ENCODE peak calls at places on chromosome 12, in ten cellular contexts. T is GM20000, V is tibial artery, M is AG09319, Y is HepG2, H is endothelial cell of umbilical vein, O is cardiac muscle cell, J is RWPE1, P is H9, Q is GM12864. S is an unnamed sample.

GRCh38 chr12:123427036-123427769 is 9.3 kb downstream of the RILPL2 start:
- DNase-seq in T (peak), V (no peak), M (no peak), Y (no peak), H (no peak), O (no peak), J (no peak), P (no peak), Q (peak), S (no peak)

GRCh38 chr12:88052686-88053085 is 23.5 kb upstream of the C12orf50 start:
- DNase-seq in T (no peak), V (no peak), M (no peak), Y (peak), H (peak), O (peak), J (no peak), P (peak), Q (no peak), S (no peak)

GRCh38 chr12:67025543-67026114 is 243.5 kb upstream of the CAND1 start:
- DNase-seq in T (peak), V (no peak), M (no peak), Y (peak), H (peak), O (peak), J (peak), P (peak), Q (peak), S (no peak)

GRCh38 chr12:12892670-12893290 is 1.4 kb downstream of the GPRC5A start:
- DNase-seq in T (no peak), V (peak), M (no peak), Y (no peak), H (no peak), O (no peak), J (no peak), P (no peak), Q (no peak), S (no peak)

GRCh38 chr12:120010661-120011230 is 21.7 kb downstream of the BICDL1 start:
- DNase-seq in T (no peak), V (no peak), M (no peak), Y (no peak), H (no peak), O (no peak), J (no peak), P (no peak), Q (no peak), S (no peak)

GRCh38 chr12:59322473-59322872 is 273.4 kb upstream of the SLC16A7 start:
- DNase-seq in T (no peak), V (no peak), M (no peak), Y (no peak), H (no peak), O (no peak), J (no peak), P (peak), Q (no peak), S (no peak)

GRCh38 chr12:113798552-113798951 is 167.6 kb downstream of the RBM19 start:
- DNase-seq in T (no peak), V (peak), M (no peak), Y (no peak), H (no peak), O (no peak), J (no peak), P (peak), Q (no peak), S (no peak)

GRCh38 chr12:130382818-130383217 is 45.1 kb downstream of the PIWIL1 start:
- DNase-seq in T (no peak), V (no peak), M (no peak), Y (no peak), H (no peak), O (no peak), J (no peak), P (no peak), Q (no peak), S (no peak)

GRCh38 chr12:108356902-108357806 is 18.0 kb upstream of the CMKLR1 start:
- DNase-seq in T (no peak), V (peak), M (no peak), Y (no peak), H (no peak), O (no peak), J (no peak), P (no peak), Q (no peak), S (no peak)

GRCh38 chr12:124347805-124348658 is 53.1 kb downstream of the RFLNA start:
- DNase-seq in T (no peak), V (no peak), M (no peak), Y (peak), H (no peak), O (no peak), J (no peak), P (no peak), Q (no peak), S (no peak)

GRCh38 chr12:19922687-19923086 is 445.6 kb upstream of the PDE3A start:
- DNase-seq in T (no peak), V (no peak), M (no peak), Y (no peak), H (no peak), O (no peak), J (no peak), P (no peak), Q (no peak), S (no peak)

GRCh38 chr12:107512391-107512790 is 173.2 kb upstream of the PWP1 start:
- DNase-seq in T (no peak), V (no peak), M (no peak), Y (no peak), H (no peak), O (no peak), J (no peak), P (no peak), Q (no peak), S (no peak)

GRCh38 chr12:100717733-100718067 is 76.9 kb upstream of the ANO4 start:
- DNase-seq in T (no peak), V (no peak), M (no peak), Y (no peak), H (no peak), O (peak), J (no peak), P (no peak), Q (no peak), S (no peak)

GRCh38 chr12:132847363-132848356 is 19.0 kb upstream of the GOLGA3 start:
- DNase-seq in T (no peak), V (no peak), M (no peak), Y (no peak), H (no peak), O (no peak), J (no peak), P (peak), Q (no peak), S (no peak)

GRCh38 chr12:58249610-58250009 is 308.2 kb downstream of the ATP23 start:
- DNase-seq in T (no peak), V (no peak), M (no peak), Y (no peak), H (peak), O (peak), J (no peak), P (no peak), Q (no peak), S (no peak)

GRCh38 chr12:22866406-22866805 is 241.4 kb downstream of the ETNK1 start:
- DNase-seq in T (no peak), V (no peak), M (no peak), Y (no peak), H (no peak), O (no peak), J (no peak), P (no peak), Q (no peak), S (no peak)

GRCh38 chr12:41333988-41334387 is 145.9 kb downstream of the PDZRN4 start:
- DNase-seq in T (no peak), V (no peak), M (no peak), Y (no peak), H (no peak), O (no peak), J (no peak), P (no peak), Q (no peak), S (no peak)

GRCh38 chr12:68403296-68403695 is 71.1 kb upstream of the MDM1 start:
- DNase-seq in T (no peak), V (no peak), M (no peak), Y (no peak), H (no peak), O (no peak), J (no peak), P (no peak), Q (no peak), S (no peak)

GRCh38 chr12:57171668-57172067 is 24.2 kb upstream of the LRP1-AS start:
- DNase-seq in T (no peak), V (no peak), M (no peak), Y (no peak), H (no peak), O (no peak), J (no peak), P (no peak), Q (no peak), S (no peak)

GRCh38 chr12:52147367-52147972 is 44.3 kb downstream of the KRT80 start:
- DNase-seq in T (no peak), V (peak), M (peak), Y (peak), H (peak), O (no peak), J (peak), P (peak), Q (no peak), S (peak)

GRCh38 chr12:68454855-68455254 is 122.7 kb upstream of the MDM1 start:
- DNase-seq in T (no peak), V (no peak), M (no peak), Y (no peak), H (peak), O (no peak), J (no peak), P (no peak), Q (no peak), S (no peak)

GRCh38 chr12:92331383-92331782 is 185.7 kb upstream of the BTG1 start:
- DNase-seq in T (no peak), V (no peak), M (no peak), Y (no peak), H (peak), O (no peak), J (no peak), P (no peak), Q (no peak), S (no peak)

GRCh38 chr12:111434680-111435338 is 29.1 kb downstream of the SH2B3 start:
- DNase-seq in T (peak), V (no peak), M (no peak), Y (no peak), H (peak), O (no peak), J (no peak), P (no peak), Q (peak), S (no peak)

GRCh38 chr12:129902371-129903091 is 1.3 kb downstream of the TMEM132D start:
- DNase-seq in T (no peak), V (no peak), M (no peak), Y (no peak), H (no peak), O (no peak), J (no peak), P (peak), Q (no peak), S (no peak)

GRCh38 chr12:100574262-100575074 is 984 bp downstream of the GAS2L3 start:
- DNase-seq in T (no peak), V (no peak), M (no peak), Y (no peak), H (no peak), O (peak), J (peak), P (peak), Q (no peak), S (no peak)

GRCh38 chr12:84079621-84080020 is 833.0 kb downstream of the SLC6A15 start:
- DNase-seq in T (no peak), V (no peak), M (no peak), Y (no peak), H (no peak), O (no peak), J (no peak), P (no peak), Q (no peak), S (no peak)

GRCh38 chr12:25135531-25136154 is 59.3 kb downstream of the DNAI7 start:
- DNase-seq in T (no peak), V (no peak), M (no peak), Y (peak), H (no peak), O (no peak), J (peak), P (peak), Q (no peak), S (no peak)

GRCh38 chr12:2294651-2295475 is 242.1 kb downstream of the CACNA1C start:
- DNase-seq in T (no peak), V (peak), M (peak), Y (no peak), H (no peak), O (no peak), J (no peak), P (peak), Q (no peak), S (peak)

GRCh38 chr12:2290516-2291065 is 237.8 kb downstream of the CACNA1C start:
- DNase-seq in T (no peak), V (no peak), M (no peak), Y (no peak), H (no peak), O (no peak), J (no peak), P (no peak), Q (no peak), S (no peak)

GRCh38 chr12:2291182-2291832 is 238.5 kb downstream of the CACNA1C start:
- DNase-seq in T (peak), V (no peak), M (no peak), Y (peak), H (peak), O (peak), J (peak), P (peak), Q (peak), S (no peak)

GRCh38 chr12:2291947-2292346 is 239.2 kb downstream of the CACNA1C start:
- DNase-seq in T (no peak), V (no peak), M (no peak), Y (no peak), H (no peak), O (peak), J (no peak), P (no peak), Q (no peak), S (no peak)

DNA sequence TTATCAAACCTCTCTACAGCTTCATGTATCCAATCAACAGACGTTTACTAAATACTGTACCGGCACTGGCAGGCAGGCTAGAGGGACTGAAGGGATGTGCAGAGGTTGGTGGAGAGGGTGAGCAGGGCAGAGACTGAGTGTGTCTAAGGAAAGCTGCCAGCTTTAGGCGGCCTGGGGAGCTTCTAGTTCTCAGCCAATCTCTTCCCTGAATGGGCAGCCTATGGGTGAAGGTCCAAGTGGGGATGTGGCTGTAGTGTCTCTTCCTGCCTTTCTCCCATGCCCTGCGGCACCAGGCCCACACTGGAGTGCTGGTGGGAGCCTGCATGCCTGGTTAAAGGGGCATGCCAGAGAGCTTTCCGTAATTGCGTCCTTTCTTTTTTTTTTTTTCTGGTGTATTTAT is 239.8 kb downstream of the CACNA1C start:
- DNase-seq in T (no peak), V (no peak), M (no peak), Y (no peak), H (no peak), O (no peak), J (no peak), P (no peak), Q (no peak), S (no peak)
- TF ChIP-seq CTCF in T (no peak), V (no peak), M (no peak), Y (no peak), H (no peak), O (no peak), J (no peak), P (no peak), Q (no peak), S (no peak)

GRCh38 chr12:104177663-104178501 is 37.7 kb upstream of the TXNRD1 start:
- DNase-seq in T (no peak), V (peak), M (peak), Y (peak), H (peak), O (no peak), J (peak), P (no peak), Q (no peak), S (peak)
- TF ChIP-seq CTCF in T (no peak), V (no peak), M (peak), Y (peak), H (peak), O (peak), J (peak), P (no peak), Q (no peak), S (no peak)

GRCh38 chr12:26564391-26564790 is 268.6 kb downstream of the ITPR2 start:
- DNase-seq in T (no peak), V (no peak), M (no peak), Y (no peak), H (peak), O (no peak), J (no peak), P (no peak), Q (no peak), S (no peak)

GRCh38 chr12:26563555-26563954 is 269.4 kb downstream of the ITPR2 start:
- DNase-seq in T (no peak), V (no peak), M (no peak), Y (no peak), H (peak), O (no peak), J (no peak), P (no peak), Q (no peak), S (no peak)

GRCh38 chr12:26566186-26566585 is 266.8 kb downstream of the ITPR2 start:
- DNase-seq in T (no peak), V (no peak), M (no peak), Y (no peak), H (no peak), O (no peak), J (no peak), P (no peak), Q (no peak), S (no peak)

GRCh38 chr12:26567126-26567525 is 265.9 kb downstream of the ITPR2 start:
- DNase-seq in T (no peak), V (no peak), M (no peak), Y (no peak), H (no peak), O (no peak), J (no peak), P (no peak), Q (no peak), S (no peak)

GRCh38 chr12:26566670-26567069 is 266.3 kb downstream of the ITPR2 start:
- DNase-seq in T (no peak), V (no peak), M (peak), Y (no peak), H (no peak), O (no peak), J (no peak), P (no peak), Q (no peak), S (no peak)
- TF ChIP-seq CTCF in T (no peak), V (no peak), M (no peak), Y (no peak), H (no peak), O (no peak), J (no peak), P (no peak), Q (no peak), S (no peak)

DNA sequence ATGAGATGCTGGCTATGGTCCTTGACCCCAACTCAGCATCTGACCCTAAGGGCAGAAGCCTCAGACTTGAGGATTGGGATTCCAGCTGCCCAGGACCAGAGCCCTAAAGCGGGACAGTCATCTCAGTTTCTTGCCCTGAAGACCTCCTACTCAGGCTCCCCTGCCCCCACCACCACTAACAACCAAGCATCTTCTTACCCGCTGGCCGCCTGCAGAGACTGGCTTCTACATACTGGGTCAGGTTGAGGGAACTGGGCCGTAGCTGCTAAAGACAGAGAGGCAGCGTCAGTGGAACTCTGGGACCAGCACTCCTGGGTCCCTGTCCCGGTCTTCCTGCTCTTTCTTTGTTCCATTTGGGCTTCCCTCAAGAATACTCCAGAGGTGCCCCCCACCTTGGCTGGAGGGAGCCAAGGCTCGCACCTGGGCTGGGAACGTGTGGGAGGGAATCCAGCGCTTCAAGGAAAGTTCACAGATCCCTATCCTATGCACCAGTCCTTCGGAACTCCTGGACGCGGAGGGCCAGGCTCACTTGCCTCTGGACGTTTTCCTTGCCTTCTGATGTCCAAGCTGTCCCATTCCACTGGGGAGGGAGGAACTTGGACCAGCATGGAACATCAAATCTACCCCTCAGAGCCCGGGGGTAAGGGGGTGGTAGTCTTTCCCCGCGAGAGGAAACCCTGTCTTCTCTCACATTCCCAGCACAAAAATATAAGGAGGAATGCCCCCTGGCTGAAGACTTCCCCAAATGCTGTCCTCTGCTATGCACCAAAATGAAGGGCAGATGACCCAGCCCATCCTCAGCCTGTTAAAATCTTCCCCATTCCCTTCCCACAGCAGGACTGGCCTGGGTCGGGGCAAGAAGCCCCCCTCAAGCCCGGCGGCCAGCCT is 794 bp downstream of the RARG start:
- DNase-seq in T (no peak), V (no peak), M (no peak), Y (no peak), H (no peak), O (no peak), J (no peak), P (peak), Q (no peak), S (no peak)
- TF ChIP-seq CTCF in T (no peak), V (no peak), M (peak), Y (no peak), H (no peak), O (no peak), J (no peak), P (no peak), Q (no peak), S (no peak)

GRCh38 chr12:96652870-96653269 is 163.5 kb downstream of the CFAP54 start:
- DNase-seq in T (no peak), V (no peak), M (no peak), Y (no peak), H (no peak), O (no peak), J (no peak), P (no peak), Q (no peak), S (no peak)
- TF ChIP-seq CTCF in T (no peak), V (no peak), M (no peak), Y (no peak), H (no peak), O (no peak), J (no peak), P (peak), Q (no peak), S (no peak)

DNA sequence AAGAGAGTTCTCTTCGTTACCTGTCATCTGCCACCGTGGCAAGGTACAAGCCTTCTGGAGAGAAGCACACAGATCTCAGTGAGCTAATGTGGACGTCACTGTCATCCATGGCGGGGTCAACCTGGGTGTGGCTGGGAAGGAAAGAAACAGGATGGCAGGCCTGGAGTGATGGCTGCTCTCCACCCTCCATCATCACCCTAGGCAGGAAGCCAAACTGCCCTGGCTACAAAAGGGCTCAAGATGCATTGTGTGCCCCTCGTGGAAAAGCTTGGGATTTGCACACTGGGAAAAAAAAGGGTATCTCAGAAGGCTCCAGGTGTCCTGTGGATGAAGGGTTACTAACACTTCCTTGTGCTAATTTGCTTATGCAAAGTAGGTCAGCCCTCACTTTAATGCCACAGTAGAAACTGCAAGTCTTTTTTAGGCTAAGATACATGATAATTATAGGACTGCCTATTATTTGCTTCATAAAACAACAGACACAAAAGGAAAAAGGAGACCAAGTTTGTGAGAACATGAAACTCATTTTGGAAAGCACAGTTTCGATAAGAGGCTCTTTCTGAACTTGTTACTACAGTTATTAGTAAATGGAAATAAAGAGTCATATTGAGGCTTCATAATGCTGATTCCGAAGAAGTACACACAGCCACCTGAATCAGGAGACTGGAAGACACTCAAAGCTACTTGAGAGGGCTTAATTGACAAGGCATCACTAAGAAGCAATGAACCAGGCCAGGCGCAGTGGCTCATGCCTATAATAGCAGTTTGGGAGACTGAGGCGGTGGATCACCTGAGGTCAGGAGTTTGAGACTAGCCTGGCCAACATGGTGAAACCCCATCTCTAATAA is 18.9 kb downstream of the RFC5 start:
- DNase-seq in T (peak), V (no peak), M (no peak), Y (no peak), H (peak), O (no peak), J (no peak), P (peak), Q (peak), S (no peak)
- TF ChIP-seq CTCF in T (no peak), V (no peak), M (no peak), Y (no peak), H (peak), O (no peak), J (no peak), P (peak), Q (no peak), S (no peak)

S was measured in omental fat pad.